ENCODE peak calls at places on chromosomes 11 and 22, in eight cellular contexts. L is tibial artery; T is naive thymus-derived CD8-positive, alpha-beta T cell; D is effector CD4-positive, alpha-beta T cell; X is erythroblast; H is EL; N is uterus; E is colonic mucosa. I is an unnamed sample.

GRCh38 chr11:776459-777287 is 614 bp downstream of the GATD1 start:
- DNase-seq in T (no peak), N (no peak), E (no peak), L (peak), X (peak), D (peak), H (no peak), I (peak)

GRCh38 chr11:112401036-112401769 is 140.5 kb upstream of the PLET1 start:
- DNase-seq in X (no peak), L (no peak), E (no peak), H (peak), N (no peak), T (no peak), D (no peak), I (no peak)

GRCh38 chr11:10459029-10459970 is 4.2 kb downstream of the AMPD3 start:
- DNase-seq in E (no peak), T (peak), L (no peak), H (no peak), D (peak), X (no peak), N (no peak), I (no peak)

GRCh38 chr11:108562746-108563581 is 30.6 kb downstream of the EXPH5 start:
- DNase-seq in N (no peak), L (no peak), X (no peak), E (no peak), D (no peak), T (no peak), H (no peak), I (no peak)

GRCh38 chr11:65927904-65928397 is 8.7 kb downstream of the DRAP1 start:
- DNase-seq in T (peak), H (no peak), X (peak), E (peak), N (no peak), L (no peak), D (peak), I (no peak)

GRCh38 chr22:43375951-43376455 is 32.8 kb upstream of the SCUBE1 start:
- DNase-seq in X (no peak), D (no peak), T (no peak), N (no peak), L (no peak), E (no peak), H (peak), I (no peak)

GRCh38 chr22:24977370-24978230 is 25.1 kb downstream of the KIAA1671 start:
- DNase-seq in L (peak), X (no peak), T (no peak), N (peak), H (no peak), D (no peak), E (peak), I (no peak)

GRCh38 chr11:55357560-55358184 is 10.1 kb upstream of the OR4A15 start:
- DNase-seq in H (no peak), E (no peak), N (no peak), D (no peak), X (no peak), L (no peak), T (no peak), I (no peak)

GRCh38 chr11:95829580-95830259 is 39.4 kb downstream of the CEP57 start:
- DNase-seq in X (no peak), N (no peak), E (no peak), L (no peak), H (peak), T (no peak), D (no peak), I (peak)

I was measured in AG08396.